ENCODE peak calls at places on chromosome 4, in six cellular contexts. One of them, this sample, is unnamed.

GRCh38 chr4:158131037-158131436 is 41.8 kb downstream of the GASK1B start:
- DNase-seq in iris pigment epithelial cell: no peak
- DNase-seq in D341Med: no peak
- DNase-seq in non-pigmented ciliary epithelial cell: no peak
- DNase-seq in uterus: no peak
- DNase-seq in SK-N-DZ: no peak
- DNase-seq in this sample: no peak

GRCh38 chr4:65646136-65646535 is 24.2 kb downstream of the EPHA5 start:
- DNase-seq in iris pigment epithelial cell: peak
- DNase-seq in D341Med: no peak
- DNase-seq in non-pigmented ciliary epithelial cell: no peak
- DNase-seq in uterus: no peak
- DNase-seq in SK-N-DZ: no peak
- DNase-seq in this sample: no peak

GRCh38 chr4:176971576-176972105 is 178.9 kb upstream of the VEGFC start:
- DNase-seq in iris pigment epithelial cell: peak
- DNase-seq in D341Med: no peak
- DNase-seq in non-pigmented ciliary epithelial cell: no peak
- DNase-seq in uterus: no peak
- DNase-seq in SK-N-DZ: no peak
- DNase-seq in this sample: no peak

GRCh38 chr4:153151535-153152452 is 52.4 kb upstream of the TRIM2 start:
- DNase-seq in iris pigment epithelial cell: peak
- DNase-seq in D341Med: peak
- DNase-seq in non-pigmented ciliary epithelial cell: no peak
- DNase-seq in uterus: peak
- DNase-seq in SK-N-DZ: peak
- DNase-seq in this sample: peak

GRCh38 chr4:73676136-73676535 is 55.9 kb upstream of the RASSF6 start:
- DNase-seq in iris pigment epithelial cell: no peak
- DNase-seq in D341Med: no peak
- DNase-seq in non-pigmented ciliary epithelial cell: no peak
- DNase-seq in uterus: no peak
- DNase-seq in SK-N-DZ: no peak
- DNase-seq in this sample: no peak

GRCh38 chr4:125096662-125097061 is 218.1 kb upstream of the FAT4 start:
- DNase-seq in iris pigment epithelial cell: no peak
- DNase-seq in D341Med: no peak
- DNase-seq in non-pigmented ciliary epithelial cell: no peak
- DNase-seq in uterus: no peak
- DNase-seq in SK-N-DZ: no peak
- DNase-seq in this sample: no peak

GRCh38 chr4:172830295-172830764 is 338.3 kb upstream of the GALNT7 start:
- DNase-seq in iris pigment epithelial cell: peak
- DNase-seq in D341Med: no peak
- DNase-seq in non-pigmented ciliary epithelial cell: no peak
- DNase-seq in uterus: no peak
- DNase-seq in SK-N-DZ: peak
- DNase-seq in this sample: no peak

GRCh38 chr4:82201303-82201702 is 172.5 kb downstream of the HNRNPD start:
- DNase-seq in iris pigment epithelial cell: peak
- DNase-seq in D341Med: no peak
- DNase-seq in non-pigmented ciliary epithelial cell: peak
- DNase-seq in uterus: no peak
- DNase-seq in SK-N-DZ: no peak
- DNase-seq in this sample: no peak

GRCh38 chr4:167775374-167775773 is 317.0 kb upstream of the ANXA10 start:
- DNase-seq in iris pigment epithelial cell: no peak
- DNase-seq in D341Med: no peak
- DNase-seq in non-pigmented ciliary epithelial cell: peak
- DNase-seq in uterus: no peak
- DNase-seq in SK-N-DZ: no peak
- DNase-seq in this sample: no peak

GRCh38 chr4:53497446-53498069 is 93.7 kb downstream of the LNX1 start:
- DNase-seq in iris pigment epithelial cell: peak
- DNase-seq in D341Med: no peak
- DNase-seq in non-pigmented ciliary epithelial cell: no peak
- DNase-seq in uterus: peak
- DNase-seq in SK-N-DZ: no peak
- DNase-seq in this sample: no peak

GRCh38 chr4:182338059-182338458 is 94.9 kb downstream of the TENM3 start:
- DNase-seq in iris pigment epithelial cell: peak
- DNase-seq in D341Med: no peak
- DNase-seq in non-pigmented ciliary epithelial cell: no peak
- DNase-seq in uterus: no peak
- DNase-seq in SK-N-DZ: no peak
- DNase-seq in this sample: peak

GRCh38 chr4:1749826-1750225 is 28.5 kb downstream of the TACC3 start:
- DNase-seq in iris pigment epithelial cell: no peak
- DNase-seq in D341Med: no peak
- DNase-seq in non-pigmented ciliary epithelial cell: no peak
- DNase-seq in uterus: no peak
- DNase-seq in SK-N-DZ: no peak
- DNase-seq in this sample: no peak

GRCh38 chr4:28842271-28842670 is 1877.9 kb upstream of the PCDH7 start:
- DNase-seq in iris pigment epithelial cell: no peak
- DNase-seq in D341Med: no peak
- DNase-seq in non-pigmented ciliary epithelial cell: no peak
- DNase-seq in uterus: no peak
- DNase-seq in SK-N-DZ: no peak
- DNase-seq in this sample: no peak

GRCh38 chr4:14787894-14788293 is 214.4 kb upstream of the CPEB2 start:
- DNase-seq in iris pigment epithelial cell: peak
- DNase-seq in D341Med: no peak
- DNase-seq in non-pigmented ciliary epithelial cell: no peak
- DNase-seq in uterus: no peak
- DNase-seq in SK-N-DZ: no peak
- DNase-seq in this sample: peak

GRCh38 chr4:176137626-176138025 is 57.8 kb downstream of the SPATA4 start:
- DNase-seq in iris pigment epithelial cell: peak
- DNase-seq in D341Med: no peak
- DNase-seq in non-pigmented ciliary epithelial cell: no peak
- DNase-seq in uterus: no peak
- DNase-seq in SK-N-DZ: no peak
- DNase-seq in this sample: no peak

GRCh38 chr4:89482248-89482647 is 174.6 kb upstream of the GPRIN3 start:
- DNase-seq in iris pigment epithelial cell: peak
- DNase-seq in D341Med: peak
- DNase-seq in non-pigmented ciliary epithelial cell: no peak
- DNase-seq in uterus: no peak
- DNase-seq in SK-N-DZ: peak
- DNase-seq in this sample: no peak

GRCh38 chr4:56139241-56139827 is 190.6 kb downstream of the CEP135 start:
- DNase-seq in iris pigment epithelial cell: no peak
- DNase-seq in D341Med: no peak
- DNase-seq in non-pigmented ciliary epithelial cell: no peak
- DNase-seq in uterus: no peak
- DNase-seq in SK-N-DZ: peak
- DNase-seq in this sample: no peak

GRCh38 chr4:185541251-185541671 is 6.0 kb upstream of the PDLIM3 start:
- DNase-seq in iris pigment epithelial cell: peak
- DNase-seq in D341Med: no peak
- DNase-seq in non-pigmented ciliary epithelial cell: no peak
- DNase-seq in uterus: peak
- DNase-seq in SK-N-DZ: no peak
- DNase-seq in this sample: no peak

GRCh38 chr4:7747062-7747385 is 192.6 kb downstream of the AFAP1 start:
- DNase-seq in iris pigment epithelial cell: no peak
- DNase-seq in D341Med: no peak
- DNase-seq in non-pigmented ciliary epithelial cell: no peak
- DNase-seq in uterus: no peak
- DNase-seq in SK-N-DZ: no peak
- DNase-seq in this sample: no peak

This sample was measured in BE2C.